ENCODE peak calls at places on chromosomes 16 and 17, in five cellular contexts. X is body of pancreas, W is upper lobe of left lung, N is IMR-90, C is heart left ventricle. T is an unnamed sample. For H3K4me1, the result is how much of the 10 kb centered on the place peaks cover.

GRCh38 chr17:61627125-61627524 is 36.1 kb upstream of the NACA2 start:
- DNase-seq in X (no peak), W (no peak), N (no peak), C (no peak), T (no peak)

GRCh38 chr16:3767333-3767977 is 50.1 kb upstream of the TRAP1 start:
- DNase-seq in X (no peak), W (no peak), N (no peak), C (no peak), T (no peak)

GRCh38 chr16:88760424-88761142 is 24.4 kb downstream of the PIEZO1 start:
- DNase-seq in X (peak), W (no peak), N (no peak), C (no peak), T (no peak)

GRCh38 chr17:81432873-81433451 is 37.7 kb downstream of the BAHCC1 start:
- DNase-seq in X (peak), W (peak), N (no peak), C (no peak), T (no peak)

GRCh38 chr16:3797904-3798811 is 80.8 kb upstream of the TRAP1 start:
- DNase-seq in X (no peak), W (no peak), N (no peak), C (no peak), T (no peak)

GRCh38 chr16:23509763-23510153 is 536 bp downstream of the GGA2 start:
- DNase-seq in X (peak), W (no peak), N (peak), C (no peak), T (no peak)

GRCh38 chr16:3068486-3068885 is 3.0 kb downstream of the IL32 start:
- DNase-seq in X (peak), W (no peak), N (no peak), C (no peak), T (no peak)

GRCh38 chr16:4415538-4416199 is 727 bp downstream of the CORO7 start:
- DNase-seq in X (peak), W (peak), N (no peak), C (peak), T (no peak)

GRCh38 chr16:87924937-87925670 is 11.2 kb downstream of the CA5A start:
- DNase-seq in X (peak), W (peak), N (no peak), C (no peak), T (peak)

GRCh38 chr17:3893003-3893719 is at the start of gene CAMKK1:
- DNase-seq in X (peak), W (peak), N (peak), C (peak), T (peak)

GRCh38 chr17:35978346-35978745 is 3.0 kb downstream of the CCL16 start:
- DNase-seq in X (no peak), W (no peak), N (no peak), C (no peak), T (no peak)

DNA sequence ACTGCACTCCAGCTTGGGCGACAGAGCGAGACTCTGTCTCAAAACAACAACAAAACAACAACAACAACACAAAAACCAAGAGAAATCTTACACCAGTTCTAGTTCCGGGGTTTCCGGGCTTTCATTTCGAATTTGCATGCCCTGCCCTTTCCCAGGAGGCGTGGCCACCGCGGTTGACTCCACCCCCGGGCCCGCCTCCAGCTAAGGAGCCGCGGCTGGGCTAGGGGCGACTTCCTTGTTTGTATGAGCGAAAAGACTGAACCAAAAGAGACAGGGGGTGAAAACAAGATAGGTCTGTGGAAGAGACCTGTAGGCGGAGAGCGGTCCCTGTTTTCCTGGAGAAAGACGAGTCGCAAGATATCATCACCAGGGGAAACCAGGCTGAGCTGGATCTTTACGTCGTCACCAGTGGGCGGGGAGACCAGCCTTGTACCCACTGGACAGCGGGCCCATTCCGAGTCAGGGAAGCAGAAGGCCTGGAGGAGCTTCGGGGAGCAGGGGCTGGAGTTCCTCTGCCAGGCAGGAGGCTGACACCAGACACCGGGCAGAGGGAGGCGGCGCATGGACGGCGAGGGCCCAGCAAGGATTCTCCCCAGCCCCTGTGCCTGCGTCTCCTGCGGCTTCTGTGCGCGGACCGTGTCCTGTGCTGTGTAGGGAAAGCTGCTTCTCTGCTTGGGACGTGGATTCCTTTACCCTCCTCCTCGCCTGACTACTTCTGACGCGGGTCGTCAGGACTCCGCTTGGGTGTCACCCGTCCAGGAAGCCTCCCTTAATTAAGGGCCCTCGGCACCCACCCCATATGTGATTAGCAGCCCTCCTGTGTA is 10.4 kb upstream of the ARL4D start:
- DNase-seq in X (peak), W (peak), N (peak), C (peak), T (peak)
- TF ChIP-seq POLR2A in X (peak), W (peak), N (peak), C (peak), T (peak)

DNA sequence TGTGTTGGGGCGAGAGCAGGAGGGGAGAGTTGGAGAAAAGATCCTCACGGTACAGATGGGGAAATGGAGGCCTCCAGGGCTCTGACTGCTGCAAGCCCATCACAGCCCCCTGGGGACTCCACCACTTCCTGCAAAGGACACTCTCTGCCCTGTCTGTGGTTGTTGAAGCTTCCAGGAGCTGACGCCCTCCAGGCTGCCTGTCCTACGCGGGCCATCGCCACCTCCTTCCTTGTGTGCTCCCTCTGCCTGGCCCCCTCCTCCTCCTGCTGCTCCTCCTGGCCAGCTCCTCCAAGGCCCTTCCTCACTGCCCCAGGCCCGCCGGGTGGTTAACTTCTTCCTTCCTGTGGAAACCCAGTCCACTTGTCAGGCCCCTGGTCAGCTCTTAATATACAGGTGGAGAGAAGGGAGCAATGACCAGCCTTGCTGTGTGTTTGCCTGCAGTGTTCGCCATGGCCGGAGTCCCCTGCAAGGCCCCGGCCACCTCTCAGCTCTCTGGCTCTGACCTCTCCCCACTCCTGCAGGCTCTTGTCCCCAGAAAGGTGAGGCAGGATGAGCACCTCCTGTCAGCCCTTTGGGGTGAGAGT is 18.4 kb upstream of the STAC2 start:
- DNase-seq in X (no peak), W (no peak), N (no peak), C (no peak), T (no peak)
- H3K4me1 ChIP-seq in X (under half), W (under half), N (under half), C (under half), T (under half)

GRCh38 chr17:73091770-73092517 is 544 bp downstream of the SLC39A11 start:
- DNase-seq in X (peak), W (no peak), N (peak), C (no peak), T (no peak)
- H3K27ac ChIP-seq in X (peak), W (peak), N (peak), C (peak), T (peak)

DNA sequence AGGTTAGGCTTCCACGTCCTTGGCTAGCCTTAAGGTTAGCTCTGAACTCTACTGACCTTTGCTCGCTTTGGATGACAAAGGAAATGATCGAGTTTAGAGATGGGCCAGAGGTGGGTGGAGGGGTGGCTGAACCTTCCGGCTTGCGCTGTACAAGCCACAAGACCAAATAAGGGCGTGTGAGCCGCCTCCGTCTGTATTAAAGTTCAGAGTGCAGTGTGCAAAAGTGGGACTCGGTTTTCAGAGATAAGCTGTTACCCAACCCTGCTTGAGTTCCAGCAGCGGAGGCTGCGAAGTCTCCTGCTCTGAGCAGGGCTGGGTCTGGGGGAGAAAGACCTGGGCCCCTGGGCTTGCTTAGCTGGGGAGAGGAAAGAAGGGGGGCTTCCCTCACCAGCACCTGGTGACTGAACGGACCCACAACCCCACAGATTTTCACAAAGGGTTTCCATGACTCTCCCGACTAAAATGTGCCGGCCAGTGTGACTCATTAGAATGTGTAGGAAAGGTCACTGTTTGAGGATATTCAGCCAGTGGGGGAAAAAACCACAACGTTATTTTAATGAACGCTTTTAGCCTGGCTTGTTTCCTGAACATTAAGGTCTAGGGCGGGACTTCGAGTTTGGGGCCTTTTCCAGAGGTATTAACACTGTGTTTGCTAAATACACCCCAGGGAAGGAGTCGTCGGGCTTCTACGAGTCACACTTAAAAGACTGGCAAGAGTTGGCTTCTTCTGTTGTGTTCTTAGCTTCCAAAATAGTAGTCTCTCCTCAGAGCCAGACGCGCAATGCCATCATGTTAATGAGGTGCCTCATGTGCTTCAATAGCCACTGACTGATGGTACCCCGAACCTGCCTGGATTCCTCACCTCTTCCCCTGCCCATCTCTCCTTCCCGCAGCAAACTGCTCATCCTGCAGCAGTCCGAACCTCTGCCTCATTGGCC is 67.0 kb downstream of the CENPV start:
- DNase-seq in X (peak), W (no peak), N (peak), C (peak), T (peak)
- TF ChIP-seq POLR2A in X (peak), W (no peak), N (peak), C (no peak), T (peak)